ENCODE peak calls at places on chromosomes 2 and 18, in six cellular contexts. G is PC-3, N is SK-N-SH, Z is HCT116, M is GM23248, J is MM.1S. L is an unnamed sample. For H3K4me1, the result is how much of the 10 kb centered on the place peaks cover.

GRCh38 chr2:209549589-209549988 is 125.7 kb downstream of the MAP2 start:
- DNase-seq in M (no peak), G (no peak), N (no peak), J (no peak), Z (no peak), L (no peak)

GRCh38 chr2:203450571-203450970 is 84.5 kb downstream of the RAPH1 start:
- DNase-seq in M (no peak), N (no peak), J (no peak), Z (no peak), G (no peak), L (no peak)

GRCh38 chr2:220366765-220367164 is 739.3 kb downstream of the SLC4A3 start:
- DNase-seq in N (no peak), J (no peak), G (no peak), Z (no peak), M (no peak), L (no peak)

GRCh38 chr2:119591523-119591922 is 47.3 kb downstream of the CFAP221 start:
- DNase-seq in Z (no peak), N (no peak), J (no peak), M (no peak), G (no peak), L (no peak)

GRCh38 chr2:3542107-3542506 is 16.0 kb downstream of the RNASEH1 start:
- DNase-seq in M (no peak), J (no peak), N (no peak), G (no peak), Z (no peak), L (no peak)

GRCh38 chr2:155846249-155846648 is 486.3 kb downstream of the NR4A2 start:
- DNase-seq in N (no peak), J (no peak), G (peak), Z (peak), M (no peak), L (no peak)

GRCh38 chr2:146634256-146635068 is 1210.4 kb upstream of the ACVR2A start:
- DNase-seq in M (peak), Z (peak), N (no peak), J (no peak), G (peak), L (no peak)

GRCh38 chr2:75277111-75277510 is 77.8 kb upstream of the TACR1 start:
- DNase-seq in M (peak), N (no peak), J (no peak), Z (no peak), G (peak), L (no peak)

GRCh38 chr2:173397539-173397938 is 42.9 kb downstream of the CDCA7 start:
- DNase-seq in G (peak), J (no peak), N (no peak), M (no peak), Z (peak), L (no peak)

GRCh38 chr2:174697267-174697666 is 67.0 kb downstream of the CHRNA1 start:
- DNase-seq in J (peak), M (peak), G (peak), Z (peak), N (peak), L (peak)

GRCh38 chr2:218896501-218897393 is 16.1 kb downstream of the WNT10A start:
- DNase-seq in M (no peak), J (peak), Z (no peak), N (peak), G (peak), L (peak)

GRCh38 chr2:218894168-218895157 is 13.8 kb downstream of the WNT10A start:
- DNase-seq in M (no peak), Z (no peak), G (peak), J (no peak), N (peak), L (no peak)

GRCh38 chr2:218893349-218894167 is 12.9 kb downstream of the WNT10A start:
- DNase-seq in J (no peak), N (peak), M (no peak), Z (no peak), G (no peak), L (no peak)

GRCh38 chr2:218895758-218896500 is 15.3 kb downstream of the WNT10A start:
- DNase-seq in J (no peak), Z (no peak), M (no peak), G (peak), N (no peak), L (no peak)

DNA sequence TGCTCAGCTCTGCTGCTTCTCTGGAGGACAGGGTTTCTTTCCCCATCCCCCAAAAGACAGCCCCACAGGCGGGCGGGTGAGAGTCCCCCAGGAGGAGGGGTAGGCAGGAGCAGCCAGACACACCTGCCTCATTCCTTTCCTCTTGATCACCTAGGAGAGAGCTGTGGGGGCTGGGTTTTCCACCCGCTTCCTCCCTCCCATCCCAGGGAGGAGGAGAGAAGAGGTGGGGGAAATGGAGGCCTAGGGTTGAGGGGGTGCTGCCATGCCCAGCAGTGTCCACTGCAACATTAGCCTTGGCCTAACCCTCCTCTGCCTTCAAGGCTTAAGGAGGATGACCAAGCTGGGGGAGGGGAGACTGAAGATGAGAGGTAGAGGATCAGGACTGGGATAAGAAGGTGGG is 14.7 kb downstream of the WNT10A start:
- DNase-seq in M (no peak), N (peak), J (no peak), G (peak), Z (no peak), L (no peak)
- H3K4me1 ChIP-seq in M (under half), N (under half), J (half or more), G (half or more), Z (half or more), L (under half)

DNA sequence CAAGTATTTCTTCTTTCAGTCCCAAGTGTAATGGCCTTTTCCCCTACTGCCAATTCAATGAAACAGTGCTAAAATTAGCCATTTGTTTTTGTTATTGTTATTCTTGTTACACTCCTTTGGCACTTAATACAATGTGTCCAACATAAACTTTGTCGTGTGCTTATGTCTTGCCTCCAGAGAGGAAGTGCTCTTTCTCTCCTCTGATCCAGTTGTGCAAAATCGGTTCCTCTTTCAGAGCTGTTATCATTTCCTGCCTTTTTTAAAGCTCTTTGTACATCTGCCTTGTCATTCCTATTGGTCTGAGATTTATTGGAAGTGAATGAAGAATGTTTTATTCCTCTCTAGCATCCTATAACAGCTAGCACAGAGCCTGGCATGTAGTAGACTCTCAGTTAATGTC is 623.2 kb upstream of the ID2 start:
- DNase-seq in G (no peak), N (no peak), M (no peak), J (no peak), Z (no peak), L (no peak)
- TF ChIP-seq EZH2phosphoT487 in G (no peak), N (no peak), M (no peak), J (no peak), Z (no peak), L (no peak)

GRCh38 chr18:57624988-57625387 is 3.4 kb upstream of the NARS1 start:
- DNase-seq in N (no peak), M (peak), Z (peak), J (no peak), G (peak), L (no peak)

GRCh38 chr18:57621252-57621607 is 406 bp downstream of the NARS1 start:
- DNase-seq in J (no peak), G (peak), N (peak), Z (no peak), M (peak), L (no peak)

DNA sequence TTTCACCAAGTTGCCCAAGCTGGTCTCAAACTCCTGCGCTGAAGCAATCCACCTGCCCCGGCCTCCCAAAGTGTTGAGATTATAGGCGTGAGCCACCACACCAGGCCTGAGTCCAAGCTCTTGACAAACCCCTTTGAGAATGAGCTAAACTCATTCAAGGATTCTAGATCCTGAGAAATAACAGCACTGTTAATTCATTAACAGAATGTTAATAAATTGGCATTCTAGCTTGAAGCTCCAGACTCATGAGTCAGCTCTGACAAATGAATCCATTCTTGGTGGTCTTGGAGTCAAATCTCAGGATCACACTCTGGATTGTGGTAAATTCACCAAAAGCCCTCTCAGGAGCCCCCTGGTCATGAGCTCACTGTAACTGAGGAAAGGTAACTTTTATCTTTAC is 1.8 kb downstream of the NARS1 start:
- DNase-seq in G (no peak), N (no peak), J (no peak), Z (no peak), M (peak), L (no peak)
- H3K9ac ChIP-seq in G (no peak), N (peak), J (no peak), Z (peak), M (peak), L (no peak)

DNA sequence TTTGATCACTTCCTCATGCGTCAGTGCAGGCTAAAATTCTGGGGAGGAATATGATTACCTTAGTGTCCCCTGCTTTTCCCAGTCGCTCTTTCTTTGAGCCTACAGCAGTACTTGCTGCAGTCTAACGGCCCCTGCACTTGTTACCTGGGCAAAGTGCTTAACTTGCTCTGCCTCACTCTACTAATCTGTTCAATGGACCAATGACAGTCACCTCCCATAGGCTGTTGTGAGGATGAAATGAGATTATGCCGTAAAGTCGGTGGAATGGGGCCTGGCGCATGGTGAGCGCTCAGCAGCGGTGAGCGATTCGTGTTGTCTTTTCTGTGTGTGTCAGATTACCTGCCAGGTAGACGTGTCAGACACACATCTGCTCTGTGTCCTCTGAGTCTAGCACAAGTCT is 5.3 kb downstream of the TNS1 start:
- DNase-seq in N (no peak), J (no peak), Z (no peak), M (no peak), G (no peak), L (no peak)
- H3K4me1 ChIP-seq in N (half or more), J (under half), Z (under half), M (half or more), G (under half), L (under half)

DNA sequence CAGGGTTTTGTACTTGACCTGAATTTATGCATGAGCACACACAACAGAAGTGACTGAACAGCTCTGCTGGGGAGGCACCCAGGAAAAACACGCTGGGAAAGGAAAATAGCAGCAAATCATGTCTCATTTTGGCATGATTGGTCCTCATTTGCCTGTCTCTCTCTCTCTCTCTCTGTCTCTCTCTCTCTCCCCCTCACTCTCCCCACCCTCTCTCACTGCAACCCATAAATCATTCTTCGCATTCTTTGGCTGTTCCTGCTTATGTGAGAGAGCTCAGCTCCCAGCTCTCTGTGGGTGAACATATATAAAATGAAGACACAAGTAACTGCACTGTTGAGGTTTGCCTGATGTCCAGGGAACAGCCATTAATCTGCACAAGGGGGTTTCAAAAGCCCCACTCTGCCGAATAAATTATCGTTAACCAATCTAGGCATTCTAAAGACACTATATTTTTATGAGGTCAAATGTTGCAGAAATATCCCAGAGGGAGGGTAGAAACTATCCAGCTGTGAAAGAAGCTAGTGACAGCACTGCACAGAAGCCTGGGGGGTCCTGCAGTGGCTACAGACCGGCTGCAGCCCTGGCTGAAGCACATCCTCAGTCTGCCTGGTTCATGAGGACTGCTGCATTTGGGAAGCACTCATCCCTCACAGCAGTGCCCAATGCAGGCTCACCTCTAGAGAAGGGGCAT is 260.3 kb downstream of the AFF3 start:
- DNase-seq in J (no peak), G (peak), Z (no peak), M (peak), N (peak), L (no peak)
- TF ChIP-seq EZH2phosphoT487 in J (no peak), G (no peak), Z (no peak), M (no peak), N (no peak), L (no peak)